ENCODE peak calls at places on chromosomes 7 and 10, in six cellular contexts. One of them, this sample, is unnamed.

GRCh38 chr7:6375346-6376101 is 72.2 kb downstream of the DAGLB start:
- DNase-seq in neural progenitor cell: peak
- DNase-seq in upper lobe of left lung: no peak
- DNase-seq in GM23338: peak
- DNase-seq in ovary: no peak
- DNase-seq in GM20000: no peak
- DNase-seq in this sample: no peak

GRCh38 chr10:33155720-33156638 is 178.5 kb downstream of the NRP1 start:
- DNase-seq in neural progenitor cell: peak
- DNase-seq in upper lobe of left lung: peak
- DNase-seq in ovary: no peak
- DNase-seq in GM20000: peak
- DNase-seq in GM23338: peak
- DNase-seq in this sample: peak

GRCh38 chr7:105759670-105760548 is 116.5 kb downstream of the ATXN7L1 start:
- DNase-seq in GM23338: peak
- DNase-seq in upper lobe of left lung: peak
- DNase-seq in neural progenitor cell: peak
- DNase-seq in ovary: peak
- DNase-seq in GM20000: no peak
- DNase-seq in this sample: no peak

GRCh38 chr7:15607541-15608210 is 45.9 kb upstream of the AGMO start:
- DNase-seq in neural progenitor cell: no peak
- DNase-seq in upper lobe of left lung: no peak
- DNase-seq in GM20000: no peak
- DNase-seq in GM23338: no peak
- DNase-seq in ovary: no peak
- DNase-seq in this sample: no peak

GRCh38 chr7:29593458-29593857 is 29.8 kb downstream of the PRR15 start:
- DNase-seq in GM20000: no peak
- DNase-seq in neural progenitor cell: no peak
- DNase-seq in ovary: no peak
- DNase-seq in upper lobe of left lung: no peak
- DNase-seq in GM23338: no peak
- DNase-seq in this sample: no peak

GRCh38 chr7:87570178-87570577 is 30.5 kb downstream of the ABCB1 start:
- DNase-seq in neural progenitor cell: no peak
- DNase-seq in upper lobe of left lung: no peak
- DNase-seq in GM23338: no peak
- DNase-seq in ovary: no peak
- DNase-seq in GM20000: no peak
- DNase-seq in this sample: no peak

GRCh38 chr7:148940702-148941597 is 56.9 kb upstream of the EZH2 start:
- DNase-seq in GM23338: peak
- DNase-seq in neural progenitor cell: peak
- DNase-seq in ovary: peak
- DNase-seq in upper lobe of left lung: peak
- DNase-seq in GM20000: peak
- DNase-seq in this sample: peak

GRCh38 chr7:124031919-124032318 is 948 bp downstream of the TMEM229A start:
- DNase-seq in upper lobe of left lung: no peak
- DNase-seq in ovary: no peak
- DNase-seq in neural progenitor cell: peak
- DNase-seq in GM20000: no peak
- DNase-seq in GM23338: no peak
- DNase-seq in this sample: no peak

GRCh38 chr10:132942101-132942739 is at the start of gene CFAP46:
- DNase-seq in ovary: peak
- DNase-seq in GM20000: peak
- DNase-seq in GM23338: peak
- DNase-seq in neural progenitor cell: peak
- DNase-seq in upper lobe of left lung: peak
- DNase-seq in this sample: peak

GRCh38 chr7:27930910-27931476 is 191.0 kb downstream of the TAX1BP1 start:
- DNase-seq in GM23338: no peak
- DNase-seq in neural progenitor cell: no peak
- DNase-seq in ovary: no peak
- DNase-seq in upper lobe of left lung: no peak
- DNase-seq in GM20000: no peak
- DNase-seq in this sample: no peak

GRCh38 chr7:27933691-27934565 is 194.0 kb downstream of the TAX1BP1 start:
- DNase-seq in GM20000: no peak
- DNase-seq in neural progenitor cell: peak
- DNase-seq in GM23338: peak
- DNase-seq in upper lobe of left lung: no peak
- DNase-seq in ovary: no peak
- DNase-seq in this sample: no peak

GRCh38 chr7:27925573-27926201 is 185.7 kb downstream of the TAX1BP1 start:
- DNase-seq in GM20000: peak
- DNase-seq in ovary: no peak
- DNase-seq in GM23338: no peak
- DNase-seq in upper lobe of left lung: no peak
- DNase-seq in neural progenitor cell: no peak
- DNase-seq in this sample: peak

GRCh38 chr7:27928001-27928400 is 188.0 kb downstream of the TAX1BP1 start:
- DNase-seq in upper lobe of left lung: no peak
- DNase-seq in ovary: no peak
- DNase-seq in neural progenitor cell: no peak
- DNase-seq in GM20000: no peak
- DNase-seq in GM23338: no peak
- DNase-seq in this sample: no peak

GRCh38 chr7:27929127-27929526 is 189.2 kb downstream of the TAX1BP1 start:
- DNase-seq in GM20000: no peak
- DNase-seq in GM23338: no peak
- DNase-seq in ovary: no peak
- DNase-seq in upper lobe of left lung: no peak
- DNase-seq in neural progenitor cell: no peak
- DNase-seq in this sample: no peak
- TF ChIP-seq CTCF in GM20000: no peak
- TF ChIP-seq CTCF in GM23338: no peak
- TF ChIP-seq CTCF in ovary: no peak
- TF ChIP-seq CTCF in upper lobe of left lung: no peak
- TF ChIP-seq CTCF in neural progenitor cell: no peak
- TF ChIP-seq CTCF in this sample: no peak

GRCh38 chr10:104403625-104404024 is 50.0 kb downstream of the CFAP58 start:
- DNase-seq in GM23338: no peak
- DNase-seq in ovary: no peak
- DNase-seq in GM20000: no peak
- DNase-seq in upper lobe of left lung: no peak
- DNase-seq in neural progenitor cell: no peak
- DNase-seq in this sample: no peak

DNA sequence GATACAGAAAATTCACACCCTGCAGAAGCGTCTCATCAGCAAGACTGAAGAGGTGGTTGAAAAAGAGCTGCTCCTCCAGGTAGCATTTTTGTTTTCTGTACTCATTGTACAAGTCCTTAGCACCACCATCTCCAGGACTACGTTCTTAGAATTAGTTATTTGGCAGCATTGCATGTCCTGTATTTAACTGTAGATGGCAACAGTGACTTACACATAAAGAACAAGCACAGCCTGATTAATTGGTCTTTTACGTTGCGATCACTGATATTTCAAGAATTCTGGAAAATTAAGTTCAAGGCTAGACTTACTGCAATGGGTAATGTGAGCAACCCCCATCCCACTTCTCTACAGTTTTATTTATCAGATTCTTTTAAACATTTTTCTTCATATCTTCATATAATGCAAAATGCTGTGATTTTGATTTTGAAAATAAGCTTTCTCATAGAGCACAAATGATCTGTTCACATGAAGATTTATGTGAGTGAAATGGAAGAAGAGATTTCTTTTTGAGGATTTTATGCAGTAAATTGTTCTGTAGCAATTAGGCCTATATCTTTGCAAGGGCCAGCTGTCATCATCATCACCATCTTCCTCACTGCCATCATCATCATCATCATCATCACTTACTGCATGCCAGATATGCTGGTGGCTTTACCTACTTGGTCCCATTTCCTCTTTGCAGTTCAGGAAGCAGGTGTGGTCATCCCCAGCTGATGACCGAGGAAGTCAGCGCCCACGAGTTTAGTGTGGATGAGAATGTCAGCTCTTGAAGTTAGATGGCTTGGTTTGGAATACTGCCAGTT is 53.3 kb downstream of the CFAP58 start:
- DNase-seq in neural progenitor cell: peak
- DNase-seq in GM20000: peak
- DNase-seq in ovary: no peak
- DNase-seq in GM23338: peak
- DNase-seq in upper lobe of left lung: no peak
- DNase-seq in this sample: peak
- TF ChIP-seq CTCF in neural progenitor cell: peak
- TF ChIP-seq CTCF in GM20000: no peak
- TF ChIP-seq CTCF in ovary: no peak
- TF ChIP-seq CTCF in GM23338: peak
- TF ChIP-seq CTCF in upper lobe of left lung: no peak
- TF ChIP-seq CTCF in this sample: peak

GRCh38 chr10:118827466-118828155 is 72.8 kb upstream of the CACUL1 start:
- DNase-seq in neural progenitor cell: no peak
- DNase-seq in upper lobe of left lung: no peak
- DNase-seq in ovary: no peak
- DNase-seq in GM23338: peak
- DNase-seq in GM20000: no peak
- DNase-seq in this sample: no peak
- TF ChIP-seq CTCF in neural progenitor cell: peak
- TF ChIP-seq CTCF in upper lobe of left lung: no peak
- TF ChIP-seq CTCF in ovary: no peak
- TF ChIP-seq CTCF in GM23338: peak
- TF ChIP-seq CTCF in GM20000: no peak
- TF ChIP-seq CTCF in this sample: peak

GRCh38 chr10:57754803-57755202 is 512.9 kb downstream of the IPMK start:
- DNase-seq in GM20000: no peak
- DNase-seq in GM23338: no peak
- DNase-seq in ovary: no peak
- DNase-seq in upper lobe of left lung: no peak
- DNase-seq in neural progenitor cell: no peak
- DNase-seq in this sample: no peak
- TF ChIP-seq CTCF in GM20000: no peak
- TF ChIP-seq CTCF in GM23338: no peak
- TF ChIP-seq CTCF in ovary: no peak
- TF ChIP-seq CTCF in upper lobe of left lung: no peak
- TF ChIP-seq CTCF in neural progenitor cell: no peak
- TF ChIP-seq CTCF in this sample: no peak

DNA sequence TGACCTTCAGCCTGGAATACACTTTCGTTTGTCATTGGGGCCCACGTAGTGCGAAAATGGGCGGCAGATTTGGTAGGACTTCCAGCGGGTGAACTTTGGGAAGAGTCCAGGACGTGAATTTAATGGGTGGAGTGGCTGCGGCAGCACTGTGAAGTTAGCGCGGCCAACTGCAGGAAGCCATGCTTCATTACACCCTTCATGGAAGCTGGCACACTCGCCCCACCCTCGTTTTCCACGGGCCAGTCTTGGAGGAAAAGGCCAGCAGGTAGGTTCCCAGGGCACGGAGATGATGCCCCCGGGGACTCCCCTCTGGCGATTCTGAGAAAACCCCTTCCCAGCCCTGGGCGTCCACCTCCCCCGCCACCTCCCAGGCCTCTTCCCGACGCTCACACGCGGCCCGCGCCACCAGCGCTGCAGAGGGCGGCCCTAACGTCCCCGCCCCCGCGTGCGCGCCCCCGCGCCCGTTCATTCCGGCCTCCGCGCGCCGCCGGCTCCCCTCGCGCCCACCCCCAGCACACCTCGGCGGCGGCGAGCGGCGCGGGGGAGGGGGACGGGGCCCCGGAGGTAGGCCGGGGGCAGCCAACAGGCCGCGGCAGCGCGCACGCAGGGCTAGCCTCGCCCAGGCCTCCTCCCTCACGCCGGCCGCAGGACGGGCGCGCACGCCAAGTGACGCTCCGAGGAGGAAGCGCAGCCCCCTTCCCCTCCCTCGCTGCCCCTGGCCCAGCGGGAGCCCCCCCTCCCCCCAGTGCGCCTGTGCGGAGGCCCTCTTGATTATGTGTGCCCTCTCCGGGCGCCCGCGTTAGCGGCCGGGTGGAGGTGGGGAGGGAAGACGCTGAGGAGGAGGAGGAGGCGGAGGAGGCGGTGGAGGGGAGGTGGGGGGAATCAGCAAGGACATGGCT is at the start of gene MLLT10:
- DNase-seq in neural progenitor cell: peak
- DNase-seq in GM23338: peak
- DNase-seq in GM20000: peak
- DNase-seq in ovary: peak
- DNase-seq in upper lobe of left lung: peak
- DNase-seq in this sample: peak
- TF ChIP-seq CTCF in neural progenitor cell: peak
- TF ChIP-seq CTCF in GM23338: no peak
- TF ChIP-seq CTCF in GM20000: no peak
- TF ChIP-seq CTCF in ovary: peak
- TF ChIP-seq CTCF in upper lobe of left lung: peak
- TF ChIP-seq CTCF in this sample: no peak

This sample was measured in GM13977.